ENCODE peak calls at places on chromosomes 11 and 22, in five cellular contexts. O is upper lobe of right lung; P is heart right ventricle; W is HEK293T; Y is activated CD8-positive, alpha-beta T cell treated with anti-CD3 and anti-CD28 coated beads for 36 hours. C is an unnamed sample.

GRCh38 chr11:9568854-9569587 is 4.4 kb upstream of the WEE1 start:
- DNase-seq in Y (no peak), O (no peak), P (peak), W (no peak), C (no peak)

GRCh38 chr11:29173660-29174062 is 843.2 kb downstream of the KCNA4 start:
- DNase-seq in Y (no peak), O (no peak), P (no peak), W (no peak), C (no peak)

GRCh38 chr11:117071344-117071787 is 26.9 kb downstream of the SIK3 start:
- DNase-seq in W (no peak), P (peak), Y (no peak), O (no peak), C (no peak)

GRCh38 chr11:104830080-104830479 is 68.2 kb downstream of the CASP12 start:
- DNase-seq in P (no peak), O (no peak), W (no peak), Y (no peak), C (no peak)

GRCh38 chr22:41746563-41747400 is 47.5 kb downstream of the MEI1 start:
- DNase-seq in W (peak), O (peak), P (peak), Y (peak), C (peak)

GRCh38 chr11:69822676-69823494 is 3.7 kb upstream of the FGF3 start:
- DNase-seq in P (no peak), O (no peak), W (no peak), Y (no peak), C (no peak)

GRCh38 chr11:32658639-32659406 is 75.2 kb downstream of the EIF3M start:
- DNase-seq in O (no peak), P (no peak), Y (no peak), W (no peak), C (no peak)

GRCh38 chr11:32893947-32894827 is 1.6 kb downstream of the QSER1 start:
- DNase-seq in Y (peak), O (no peak), W (peak), P (no peak), C (no peak)

GRCh38 chr22:23756891-23757290 is 2.7 kb upstream of the VPREB3 start:
- DNase-seq in W (no peak), P (no peak), Y (peak), O (no peak), C (no peak)

C was measured in spleen.